ENCODE peak calls at places on chromosome 18, in ten cellular contexts. D is heart right ventricle; H is CD8-positive, alpha-beta T cell; Q is BE2C; O is pancreas; P is heart left ventricle; X is aorta; R is PC-3; S is thoracic aorta; V is breast epithelium. Z is an unnamed sample.

GRCh38 chr18:67215686-67216085 is 300.8 kb downstream of the DSEL start:
- DNase-seq in S (no peak), P (no peak), D (no peak), Q (no peak), O (no peak), X (no peak), H (no peak), R (no peak), V (no peak), Z (no peak)

GRCh38 chr18:29749699-29750098 is 1292.8 kb downstream of the DSC3 start:
- DNase-seq in S (no peak), O (no peak), V (no peak), R (peak; percentile 32), D (no peak), X (no peak), P (no peak), H (no peak), Q (no peak), Z (no peak)

GRCh38 chr18:2903006-2903405 is 56.2 kb downstream of the EMILIN2 start:
- DNase-seq in S (no peak), H (no peak), P (peak; percentile 80), O (no peak), D (peak; percentile 66), X (no peak), V (no peak), R (peak; percentile 68), Q (no peak), Z (no peak)

GRCh38 chr18:9380571-9381390 is 46.2 kb downstream of the TWSG1 start:
- DNase-seq in P (no peak), Q (no peak), S (no peak), V (no peak), O (peak; percentile 31), R (no peak), H (no peak), X (no peak), D (no peak), Z (no peak)

GRCh38 chr18:55588001-55588875 is at the start of gene TCF4:
- DNase-seq in O (peak; percentile 32), S (no peak), R (peak; percentile 38), P (peak; percentile 77), D (peak; percentile 73), Q (peak; percentile 71), H (no peak), X (peak; percentile 70), V (no peak), Z (peak; percentile 68)

GRCh38 chr18:28669165-28669564 is 492.2 kb upstream of the CDH2 start:
- DNase-seq in D (no peak), P (no peak), R (no peak), S (no peak), Q (no peak), H (no peak), X (no peak), O (no peak), V (no peak), Z (no peak)

GRCh38 chr18:67379991-67380390 is 136.5 kb downstream of the DSEL start:
- DNase-seq in P (no peak), Q (no peak), R (no peak), V (no peak), X (no peak), H (no peak), D (no peak), O (no peak), S (no peak), Z (no peak)

GRCh38 chr18:70195852-70196434 is 9.5 kb downstream of the RTTN start:
- DNase-seq in H (no peak), R (peak; percentile 76), V (no peak), O (peak; percentile 25), D (peak; percentile 26), X (no peak), S (no peak), P (no peak), Q (peak; percentile 6), Z (no peak)

GRCh38 chr18:43661570-43661969 is 384.3 kb upstream of the SYT4 start:
- DNase-seq in R (peak; percentile 64), D (no peak), S (no peak), Q (peak; percentile 9), P (no peak), H (no peak), X (no peak), O (peak; percentile 21), V (no peak), Z (no peak)

GRCh38 chr18:12769644-12770440 is 67.0 kb downstream of the PSMG2 start:
- DNase-seq in X (no peak), O (no peak), P (no peak), V (no peak), R (no peak), D (no peak), Q (no peak), H (no peak), S (no peak), Z (no peak)

GRCh38 chr18:58860747-58861224 is 3.9 kb upstream of the ZNF532 start:
- DNase-seq in V (no peak), O (no peak), Q (no peak), X (no peak), S (no peak), R (no peak), D (no peak), H (no peak), P (no peak), Z (no peak)
- H3K4me1 ChIP-seq in V (peaks cover 11% of the 10 kb centered on the region), O (no peaks in the 10 kb centered on the region), Q (no peaks in the 10 kb centered on the region), X (peaks cover 10% of the 10 kb centered on the region), S (peaks cover 70% of the 10 kb centered on the region), R (peaks cover 59% of the 10 kb centered on the region), D (peaks cover 42% of the 10 kb centered on the region), H (peaks cover 3% of the 10 kb centered on the region), P (peaks cover 65% of the 10 kb centered on the region), Z (peaks cover 52% of the 10 kb centered on the region)

GRCh38 chr18:78542204-78542603 is 437.4 kb upstream of the SALL3 start:
- DNase-seq in H (no peak), Q (no peak), X (peak; percentile 70), D (peak; percentile 54), S (no peak), O (peak; percentile 81), R (no peak), P (peak; percentile 82), V (peak; percentile 83), Z (peak; percentile 92)
- H3K9me3 ChIP-seq in H (no peaks in the 10 kb centered on the region), Q (no peaks in the 10 kb centered on the region), X (no peaks in the 10 kb centered on the region), D (no peaks in the 10 kb centered on the region), S (no peaks in the 10 kb centered on the region), O (no peaks in the 10 kb centered on the region), R (no peaks in the 10 kb centered on the region), P (no peaks in the 10 kb centered on the region), V (no peaks in the 10 kb centered on the region), Z (no peaks in the 10 kb centered on the region)

DNA sequence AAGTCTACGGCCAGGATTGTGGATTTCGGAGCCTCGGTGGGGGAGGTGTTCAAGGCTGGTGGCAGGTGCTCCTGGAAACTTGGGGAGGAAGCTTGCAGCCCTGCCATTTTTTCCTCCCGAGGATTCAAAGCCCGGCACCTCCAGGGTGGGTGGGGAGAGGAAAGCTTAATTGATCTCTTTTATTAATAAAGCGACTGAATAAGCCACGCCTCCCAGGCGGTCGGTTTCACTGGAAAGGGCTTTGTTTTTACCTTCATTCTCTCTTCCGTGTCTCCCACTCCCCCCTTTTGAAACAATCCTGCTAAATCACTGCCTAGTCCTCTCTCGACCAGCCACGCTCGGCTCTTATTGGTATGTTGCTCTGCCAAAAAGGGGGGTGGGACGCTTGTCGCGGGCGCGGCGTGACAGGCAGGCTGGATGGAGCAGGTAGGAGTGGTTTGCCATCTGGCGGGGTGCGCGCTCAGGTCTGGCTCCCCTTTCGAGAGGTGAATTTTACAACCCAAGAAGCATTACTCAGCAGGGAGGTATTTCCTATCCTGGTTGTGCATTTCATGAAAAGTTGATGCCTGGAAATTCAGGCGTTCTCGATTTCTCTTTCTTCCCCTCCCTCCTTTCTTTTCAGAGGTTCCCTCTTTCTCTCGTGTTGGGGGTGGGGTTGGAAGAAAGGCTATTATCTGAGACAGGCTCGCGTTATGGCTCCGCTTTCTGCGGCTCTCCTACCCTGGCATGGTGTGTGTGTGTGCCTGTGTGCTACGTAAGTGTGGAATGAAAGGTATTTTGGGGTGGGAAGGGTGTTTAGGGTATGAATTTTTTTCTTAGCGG is 1.4 kb downstream of the NEDD4L start:
- DNase-seq in X (no peak), O (peak; percentile 87), P (peak; percentile 29), R (peak; percentile 86), V (peak; percentile 58), Q (peak; percentile 11), H (peak; percentile 34), D (peak; percentile 8), S (no peak), Z (peak; percentile 88)
- H3K4me1 ChIP-seq in X (no peaks in the 10 kb centered on the region), O (peaks cover 15% of the 10 kb centered on the region), P (peaks cover 23% of the 10 kb centered on the region), R (peaks cover 17% of the 10 kb centered on the region), V (no peaks in the 10 kb centered on the region), Q (no peaks in the 10 kb centered on the region), H (peaks cover 15% of the 10 kb centered on the region), D (peaks cover 9% of the 10 kb centered on the region), S (peaks cover 26% of the 10 kb centered on the region), Z (peaks cover 39% of the 10 kb centered on the region)

DNA sequence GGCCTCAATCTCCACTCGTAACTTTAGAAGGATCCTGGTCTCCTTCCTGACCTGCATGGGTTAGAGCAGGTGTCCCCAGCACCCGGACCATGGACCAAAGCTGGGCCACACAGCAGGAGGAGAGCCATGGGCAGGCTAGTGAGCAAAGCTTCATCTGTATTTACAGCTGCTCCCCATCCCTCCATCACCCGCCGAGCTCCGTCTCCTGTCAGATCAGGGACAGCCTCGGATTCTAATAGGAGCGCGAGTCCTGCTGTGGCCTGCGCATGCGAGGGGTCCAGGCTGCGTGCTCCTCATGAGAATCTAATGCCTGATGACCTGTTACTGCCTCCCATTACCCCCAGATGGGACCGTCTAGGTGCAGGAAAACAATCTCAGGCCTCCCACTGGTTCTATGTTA is 297.7 kb upstream of the SALL3 start:
- DNase-seq in Q (no peak), O (no peak), P (no peak), S (no peak), V (no peak), H (no peak), R (no peak), D (no peak), X (no peak), Z (no peak)
- H3K9me3 ChIP-seq in Q (no peaks in the 10 kb centered on the region), O (no peaks in the 10 kb centered on the region), P (no peaks in the 10 kb centered on the region), S (no peaks in the 10 kb centered on the region), V (no peaks in the 10 kb centered on the region), H (no peaks in the 10 kb centered on the region), R (no peaks in the 10 kb centered on the region), D (no peaks in the 10 kb centered on the region), X (no peaks in the 10 kb centered on the region), Z (no peaks in the 10 kb centered on the region)